ENCODE peak calls at places on chromosomes 11 and 22, in six cellular contexts. Q, A, N, C, K and G are unnamed samples.

GRCh38 chr22:44068422-44069191 is 44.5 kb downstream of the PARVB start:
- DNase-seq in C (peak), N (no peak), A (no peak), Q (no peak), K (no peak), G (no peak)

GRCh38 chr11:43852057-43852636 is 28.5 kb upstream of the ALKBH3 start:
- DNase-seq in C (peak), K (peak), A (peak), N (peak), Q (no peak), G (no peak)

GRCh38 chr11:33500865-33501479 is 199.7 kb downstream of the C11orf91 start:
- DNase-seq in A (no peak), Q (no peak), K (peak), N (no peak), C (no peak), G (no peak)

GRCh38 chr11:61963282-61964057 is 4.0 kb downstream of the FTH1 start:
- DNase-seq in N (no peak), C (peak), A (no peak), K (peak), Q (peak), G (no peak)

GRCh38 chr22:45429424-45429823 is 15.9 kb downstream of the RIBC2 start:
- DNase-seq in K (no peak), N (no peak), C (no peak), Q (peak), A (no peak), G (no peak)

GRCh38 chr11:130480166-130480565 is 31.7 kb downstream of the ADAMTS15 start:
- DNase-seq in Q (no peak), A (no peak), C (no peak), K (peak), N (no peak), G (no peak)

GRCh38 chr22:40533712-40534378 is 102.7 kb downstream of the MRTFA start:
- DNase-seq in K (peak), A (no peak), N (peak), Q (no peak), C (peak), G (peak)

GRCh38 chr11:85941380-85941973 is 86.3 kb downstream of the CCDC83 start:
- DNase-seq in A (peak), Q (no peak), K (peak), N (no peak), C (peak), G (no peak)

GRCh38 chr11:79262221-79262620 is 178.6 kb downstream of the TENM4 start:
- DNase-seq in K (no peak), Q (no peak), A (no peak), C (no peak), N (no peak), G (no peak)

GRCh38 chr11:66976048-66976467 is 954 bp downstream of the C11orf86 start:
- DNase-seq in C (no peak), A (no peak), N (no peak), Q (no peak), K (peak), G (no peak)